ENCODE peak calls at places on chromosomes 16 and 17, in nine cellular contexts. X is prostate gland; A is H9; L is GM23248; I is transverse colon; N is pancreas; J is PC-3; D is CD8-positive, alpha-beta memory T cell; E is CD4-positive, CD25-positive, alpha-beta regulatory T cell. M is an unnamed sample.
A peak's percentile ranks its signal among the peaks of the same experiment; 100 is the strongest.

GRCh38 chr17:65294184-65294719 is 157.1 kb downstream of the RGS9 start:
- DNase-seq in X (peak; percentile 51), A (peak; percentile 94), L (peak; percentile 83), I (peak; percentile 75), N (peak; percentile 63), J (peak; percentile 83), D (peak; percentile 25), E (peak; percentile 45), M (peak; percentile 61)

GRCh38 chr17:16281351-16281750 is 64.3 kb downstream of the PIGL start:
- DNase-seq in X (no peak), A (no peak), L (peak; percentile 57), I (no peak), N (no peak), J (peak; percentile 43), D (no peak), E (no peak), M (no peak)

GRCh38 chr17:80227156-80227555 is 6.9 kb downstream of the SLC26A11 start:
- DNase-seq in X (no peak), A (no peak), L (no peak), I (no peak), N (no peak), J (no peak), D (no peak), E (no peak), M (no peak)

GRCh38 chr17:80781851-80782277 is 209.8 kb upstream of the CHMP6 start:
- DNase-seq in X (no peak), A (peak; percentile 31), L (no peak), I (no peak), N (peak; percentile 30), J (no peak), D (no peak), E (no peak), M (no peak)

GRCh38 chr16:4328580-4329353 is 12.9 kb downstream of the GLIS2 start:
- DNase-seq in X (no peak), A (no peak), L (no peak), I (no peak), N (peak; percentile 61), J (no peak), D (no peak), E (no peak), M (no peak)

GRCh38 chr16:79261461-79261860 is 339.1 kb downstream of the MAF start:
- DNase-seq in X (no peak), A (peak; percentile 74), L (no peak), I (peak; percentile 52), N (peak; percentile 63), J (no peak), D (peak; percentile 19), E (no peak), M (no peak)

GRCh38 chr16:16014329-16015224 is 65.2 kb downstream of the ABCC1 start:
- DNase-seq in X (peak; percentile 66), A (no peak), L (peak; percentile 42), I (peak; percentile 24), N (no peak), J (peak; percentile 88), D (no peak), E (no peak), M (peak; percentile 50)

GRCh38 chr17:49741692-49742076 is 22.2 kb downstream of the FAM117A start:
- DNase-seq in X (no peak), A (no peak), L (no peak), I (no peak), N (no peak), J (no peak), D (no peak), E (no peak), M (no peak)

GRCh38 chr17:82126479-82127314 is 28.7 kb upstream of the FASN start:
- DNase-seq in X (no peak), A (no peak), L (no peak), I (peak; percentile 21), N (no peak), J (no peak), D (peak; percentile 78), E (peak; percentile 97), M (no peak)

GRCh38 chr17:69609495-69610315 is 195.2 kb downstream of the MAP2K6 start:
- DNase-seq in X (no peak), A (peak; percentile 48), L (peak; percentile 60), I (no peak), N (no peak), J (peak; percentile 68), D (no peak), E (no peak), M (peak; percentile 69)

DNA sequence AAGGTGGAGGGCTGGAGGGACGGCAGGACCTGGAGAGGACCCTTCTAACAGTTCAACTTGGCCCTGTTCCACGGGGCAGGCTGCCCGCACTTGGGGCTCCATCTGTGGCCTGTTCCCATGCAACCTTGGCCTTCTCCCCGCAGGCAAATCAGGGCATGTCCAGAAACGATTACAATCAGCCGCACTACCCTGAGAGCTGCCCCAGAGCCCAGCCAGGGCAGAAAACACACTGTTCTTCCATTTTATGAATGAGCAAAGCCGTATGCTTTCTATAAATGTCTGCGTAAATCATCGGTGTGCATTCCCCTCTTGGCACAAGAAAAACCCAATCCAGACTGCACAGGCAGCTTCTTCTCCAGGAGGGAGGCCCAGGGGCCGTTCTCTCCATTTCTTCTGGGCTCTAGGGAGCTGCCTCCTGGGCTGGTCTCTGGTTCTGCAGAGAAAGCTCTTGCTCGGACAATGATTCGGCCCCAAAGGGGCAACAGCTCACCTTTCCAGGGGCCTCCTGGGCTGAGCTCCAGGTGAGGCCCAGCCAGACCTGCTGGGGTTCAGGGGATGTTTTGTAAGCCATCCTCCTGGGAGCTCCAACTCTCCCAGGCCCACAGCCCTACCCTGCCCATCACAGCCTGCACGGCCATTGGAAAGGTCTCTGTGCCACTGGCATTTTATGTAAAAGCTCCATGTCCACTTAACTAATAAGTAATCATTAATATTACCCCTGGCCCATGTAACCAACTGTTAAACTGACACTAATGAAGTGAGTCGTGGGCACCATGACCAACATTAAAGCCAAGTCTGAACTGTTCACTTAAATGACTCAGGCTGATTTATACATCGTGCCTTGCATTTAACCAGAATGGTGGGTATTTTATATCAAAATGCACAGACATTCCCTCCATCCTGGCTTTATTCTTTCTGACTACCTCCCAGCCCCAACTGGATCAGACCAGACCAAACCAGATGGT is 229.0 kb downstream of the SOX9 start:
- DNase-seq in X (peak; percentile 84), A (no peak), L (no peak), I (no peak), N (no peak), J (no peak), D (no peak), E (no peak), M (no peak)
- H3K27ac ChIP-seq in X (peak overlapping the region; percentile 1), A (no peak overlapping the region), L (no peak overlapping the region), I (no peak overlapping the region), N (no peak overlapping the region), J (no peak overlapping the region), D (no peak overlapping the region), E (no peak overlapping the region), M (no peak overlapping the region)

GRCh38 chr16:23952128-23953041 is 116.6 kb downstream of the PRKCB start:
- DNase-seq in X (no peak), A (no peak), L (no peak), I (no peak), N (no peak), J (no peak), D (no peak), E (no peak), M (no peak)

GRCh38 chr16:23948949-23949392 is 113.2 kb downstream of the PRKCB start:
- DNase-seq in X (no peak), A (no peak), L (no peak), I (peak; percentile 53), N (no peak), J (no peak), D (peak; percentile 22), E (peak; percentile 76), M (no peak)

GRCh38 chr16:23949630-23950290 is 114.0 kb downstream of the PRKCB start:
- DNase-seq in X (no peak), A (no peak), L (no peak), I (peak; percentile 67), N (no peak), J (no peak), D (peak; percentile 59), E (peak; percentile 81), M (no peak)

GRCh38 chr16:23950291-23950894 is 114.6 kb downstream of the PRKCB start:
- DNase-seq in X (no peak), A (no peak), L (no peak), I (no peak), N (no peak), J (no peak), D (no peak), E (no peak), M (no peak)

DNA sequence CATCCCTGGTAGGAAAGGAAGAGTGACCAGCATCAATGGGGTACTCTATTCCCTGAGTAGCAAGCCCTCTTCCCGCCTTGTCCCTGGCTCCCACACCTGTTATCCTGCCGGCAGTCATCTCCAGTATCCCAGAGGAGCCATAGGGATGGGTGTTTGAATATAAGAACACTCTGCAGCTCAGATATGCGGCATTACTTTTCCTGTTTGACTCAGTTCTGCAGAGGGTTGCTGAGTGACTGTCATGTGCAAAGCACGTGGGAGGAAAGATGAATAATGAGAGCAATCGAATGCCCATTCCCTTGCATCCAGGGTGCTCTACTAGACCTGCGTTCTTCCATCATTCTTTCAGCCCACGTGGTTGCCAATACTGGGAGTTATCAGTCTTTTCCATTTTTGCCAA is 115.1 kb downstream of the PRKCB start:
- DNase-seq in X (no peak), A (no peak), L (no peak), I (no peak), N (no peak), J (no peak), D (no peak), E (no peak), M (no peak)
- H3K27ac ChIP-seq in X (no peak overlapping the region), A (no peak overlapping the region), L (no peak overlapping the region), I (no peak overlapping the region), N (no peak overlapping the region), J (no peak overlapping the region), D (peak overlapping the region; percentile 49), E (peak overlapping the region; percentile 80), M (no peak overlapping the region)

GRCh38 chr17:29138991-29139682 is 41.1 kb downstream of the MYO18A start:
- DNase-seq in X (no peak), A (no peak), L (peak; percentile 47), I (peak; percentile 66), N (no peak), J (no peak), D (peak; percentile 23), E (peak; percentile 15), M (no peak)

GRCh38 chr17:29140631-29141483 is 39.3 kb downstream of the MYO18A start:
- DNase-seq in X (no peak), A (no peak), L (no peak), I (no peak), N (no peak), J (no peak), D (peak; percentile 44), E (peak; percentile 64), M (peak; percentile 58)

GRCh38 chr17:29140051-29140582 is 40.1 kb downstream of the MYO18A start:
- DNase-seq in X (peak; percentile 55), A (peak; percentile 91), L (peak; percentile 89), I (peak; percentile 86), N (peak; percentile 87), J (peak; percentile 15), D (peak; percentile 74), E (peak; percentile 62), M (peak; percentile 54)

GRCh38 chr17:29136998-29137730 is 43.0 kb downstream of the MYO18A start:
- DNase-seq in X (no peak), A (no peak), L (peak; percentile 91), I (no peak), N (no peak), J (peak; percentile 9), D (no peak), E (no peak), M (no peak)

GRCh38 chr17:29138184-29138955 is 41.8 kb downstream of the MYO18A start:
- DNase-seq in X (no peak), A (no peak), L (peak; percentile 71), I (no peak), N (no peak), J (peak; percentile 57), D (peak; percentile 19), E (peak; percentile 20), M (no peak)
- H3K27ac ChIP-seq in X (no peak overlapping the region), A (no peak overlapping the region), L (peak overlapping the region; percentile 79), I (peak overlapping the region; percentile 80), N (no peak overlapping the region), J (no peak overlapping the region), D (peak overlapping the region; percentile 48), E (peak overlapping the region; percentile 84), M (no peak overlapping the region)

GRCh38 chr17:63798572-63799113 is 24.7 kb downstream of the DDX42 start:
- DNase-seq in X (no peak), A (no peak), L (no peak), I (no peak), N (no peak), J (no peak), D (no peak), E (no peak), M (no peak)
- H3K27ac ChIP-seq in X (no peak overlapping the region), A (no peak overlapping the region), L (no peak overlapping the region), I (no peak overlapping the region), N (no peak overlapping the region), J (no peak overlapping the region), D (no peak overlapping the region), E (no peak overlapping the region), M (no peak overlapping the region)